ENCODE peak calls at places on chromosomes 4 and X, in five cellular contexts. One of them, this sample, is unnamed.

GRCh38 chrX:82362550-82362949 is 1145.5 kb upstream of the POU3F4 start:
- DNase-seq in NB4: no peak
- DNase-seq in aorta: no peak
- DNase-seq in fibroblast of lung: no peak
- DNase-seq in kidney epithelial cell: no peak
- DNase-seq in this sample: no peak

GRCh38 chr4:130335417-130336194 is 1239.7 kb downstream of the C4orf33 start:
- DNase-seq in kidney epithelial cell: no peak
- DNase-seq in aorta: no peak
- DNase-seq in fibroblast of lung: no peak
- DNase-seq in NB4: no peak
- DNase-seq in this sample: peak

GRCh38 chrX:64894454-64895038 is 81.7 kb downstream of the ZC4H2 start:
- DNase-seq in NB4: peak
- DNase-seq in fibroblast of lung: no peak
- DNase-seq in kidney epithelial cell: no peak
- DNase-seq in aorta: no peak
- DNase-seq in this sample: no peak

GRCh38 chr4:140851032-140851636 is 94.9 kb upstream of the TBC1D9 start:
- DNase-seq in fibroblast of lung: peak
- DNase-seq in aorta: no peak
- DNase-seq in NB4: peak
- DNase-seq in kidney epithelial cell: peak
- DNase-seq in this sample: no peak

GRCh38 chr4:180380733-180381132 is 1862.5 kb upstream of the TENM3 start:
- DNase-seq in aorta: no peak
- DNase-seq in kidney epithelial cell: peak
- DNase-seq in NB4: peak
- DNase-seq in fibroblast of lung: peak
- DNase-seq in this sample: no peak

GRCh38 chr4:165489786-165490185 is 111.0 kb downstream of the CPE start:
- DNase-seq in aorta: no peak
- DNase-seq in fibroblast of lung: no peak
- DNase-seq in kidney epithelial cell: no peak
- DNase-seq in NB4: no peak
- DNase-seq in this sample: no peak

GRCh38 chr4:105022811-105023667 is 123.6 kb upstream of the TET2 start:
- DNase-seq in fibroblast of lung: peak
- DNase-seq in aorta: no peak
- DNase-seq in NB4: peak
- DNase-seq in kidney epithelial cell: no peak
- DNase-seq in this sample: peak

GRCh38 chrX:1876041-1876440 is 261.2 kb downstream of the ASMT start:
- DNase-seq in NB4: no peak
- DNase-seq in kidney epithelial cell: no peak
- DNase-seq in fibroblast of lung: no peak
- DNase-seq in aorta: no peak
- DNase-seq in this sample: no peak

GRCh38 chrX:11429543-11430085 is 136.4 kb downstream of the AMELX start:
- DNase-seq in aorta: no peak
- DNase-seq in kidney epithelial cell: no peak
- DNase-seq in fibroblast of lung: no peak
- DNase-seq in NB4: no peak
- DNase-seq in this sample: no peak

GRCh38 chr4:47612116-47613023 is 127.3 kb downstream of the ATP10D start:
- DNase-seq in fibroblast of lung: no peak
- DNase-seq in kidney epithelial cell: no peak
- DNase-seq in aorta: no peak
- DNase-seq in NB4: no peak
- DNase-seq in this sample: no peak

GRCh38 chr4:16269742-16270522 is 43.7 kb upstream of the TAPT1 start:
- DNase-seq in NB4: peak
- DNase-seq in fibroblast of lung: peak
- DNase-seq in kidney epithelial cell: no peak
- DNase-seq in aorta: no peak
- DNase-seq in this sample: no peak

GRCh38 chr4:147396105-147396504 is 84.8 kb upstream of the EDNRA start:
- DNase-seq in fibroblast of lung: no peak
- DNase-seq in aorta: no peak
- DNase-seq in NB4: no peak
- DNase-seq in kidney epithelial cell: no peak
- DNase-seq in this sample: no peak

GRCh38 chr4:26308573-26308972 is 12.2 kb upstream of the RBPJ start:
- DNase-seq in NB4: no peak
- DNase-seq in aorta: no peak
- DNase-seq in fibroblast of lung: no peak
- DNase-seq in kidney epithelial cell: no peak
- DNase-seq in this sample: no peak

GRCh38 chrX:4622768-4623167 is 909.3 kb upstream of the PRKX start:
- DNase-seq in kidney epithelial cell: no peak
- DNase-seq in aorta: no peak
- DNase-seq in NB4: no peak
- DNase-seq in fibroblast of lung: no peak
- DNase-seq in this sample: no peak

GRCh38 chr4:182277402-182277801 is 34.2 kb downstream of the TENM3 start:
- DNase-seq in fibroblast of lung: no peak
- DNase-seq in aorta: no peak
- DNase-seq in kidney epithelial cell: no peak
- DNase-seq in NB4: no peak
- DNase-seq in this sample: no peak

GRCh38 chr4:152038238-152038637 is 277.4 kb upstream of the GATB start:
- DNase-seq in aorta: no peak
- DNase-seq in kidney epithelial cell: no peak
- DNase-seq in fibroblast of lung: peak
- DNase-seq in NB4: no peak
- DNase-seq in this sample: no peak

GRCh38 chr4:38860788-38861424 is 4.3 kb upstream of the TLR6 start:
- DNase-seq in fibroblast of lung: peak
- DNase-seq in kidney epithelial cell: no peak
- DNase-seq in NB4: peak
- DNase-seq in aorta: no peak
- DNase-seq in this sample: no peak

GRCh38 chr4:172858731-172859230 is 309.8 kb upstream of the GALNT7 start:
- DNase-seq in kidney epithelial cell: no peak
- DNase-seq in fibroblast of lung: peak
- DNase-seq in aorta: no peak
- DNase-seq in NB4: no peak
- DNase-seq in this sample: no peak

GRCh38 chrX:135185795-135186443 is 14.7 kb upstream of the CT55 start:
- DNase-seq in aorta: no peak
- DNase-seq in NB4: peak
- DNase-seq in kidney epithelial cell: no peak
- DNase-seq in fibroblast of lung: peak
- DNase-seq in this sample: no peak

GRCh38 chr4:7447236-7447635 is 12.5 kb upstream of the PSAPL1 start:
- DNase-seq in kidney epithelial cell: no peak
- DNase-seq in fibroblast of lung: no peak
- DNase-seq in NB4: no peak
- DNase-seq in aorta: no peak
- DNase-seq in this sample: no peak

GRCh38 chr4:185782523-185782922 is 29.5 kb downstream of the SORBS2 start:
- DNase-seq in kidney epithelial cell: no peak
- DNase-seq in aorta: no peak
- DNase-seq in NB4: no peak
- DNase-seq in fibroblast of lung: peak
- DNase-seq in this sample: no peak

GRCh38 chrX:55007633-55008032 is 7.5 kb downstream of the APEX2 start:
- DNase-seq in kidney epithelial cell: no peak
- DNase-seq in fibroblast of lung: peak
- DNase-seq in NB4: no peak
- DNase-seq in aorta: no peak
- DNase-seq in this sample: no peak

GRCh38 chrX:24248042-24248441 is 65.8 kb downstream of the SUPT20HL2 start:
- DNase-seq in fibroblast of lung: no peak
- DNase-seq in kidney epithelial cell: no peak
- DNase-seq in NB4: no peak
- DNase-seq in aorta: no peak
- DNase-seq in this sample: no peak

GRCh38 chrX:13387656-13388421 is 68.0 kb upstream of the ATXN3L start:
- DNase-seq in fibroblast of lung: no peak
- DNase-seq in NB4: peak
- DNase-seq in aorta: no peak
- DNase-seq in kidney epithelial cell: no peak
- DNase-seq in this sample: no peak

DNA sequence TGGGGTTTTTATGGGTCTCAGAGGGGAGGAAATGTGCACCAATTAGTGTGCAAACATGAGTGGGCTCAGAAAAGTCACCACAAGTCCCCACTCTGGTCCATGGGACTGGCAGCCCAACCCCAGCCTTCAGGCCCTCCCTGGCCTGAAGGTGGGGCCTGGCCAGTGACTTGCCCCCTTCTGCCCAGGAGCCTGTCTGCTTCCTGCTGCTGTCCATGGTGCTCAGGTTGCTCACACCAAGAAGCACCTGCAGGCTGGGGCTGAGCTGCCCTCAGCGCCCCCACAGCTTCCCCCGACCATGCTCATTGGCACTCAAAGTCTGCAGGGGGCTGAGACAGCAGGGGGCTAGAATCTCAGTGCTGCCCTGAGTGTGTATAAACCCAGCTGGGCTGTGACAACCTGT is 30.6 kb upstream of the GC start:
- DNase-seq in NB4: peak
- DNase-seq in aorta: no peak
- DNase-seq in fibroblast of lung: no peak
- DNase-seq in kidney epithelial cell: no peak
- DNase-seq in this sample: no peak
- H3K4me3 ChIP-seq in NB4: no peak
- H3K4me3 ChIP-seq in aorta: no peak
- H3K4me3 ChIP-seq in fibroblast of lung: no peak
- H3K4me3 ChIP-seq in kidney epithelial cell: no peak
- H3K4me3 ChIP-seq in this sample: no peak

GRCh38 chr4:129146639-129147038 is 50.7 kb downstream of the C4orf33 start:
- DNase-seq in aorta: no peak
- DNase-seq in kidney epithelial cell: no peak
- DNase-seq in fibroblast of lung: no peak
- DNase-seq in NB4: no peak
- DNase-seq in this sample: no peak
- H3K4me3 ChIP-seq in aorta: no peak
- H3K4me3 ChIP-seq in kidney epithelial cell: no peak
- H3K4me3 ChIP-seq in fibroblast of lung: no peak
- H3K4me3 ChIP-seq in NB4: no peak
- H3K4me3 ChIP-seq in this sample: no peak

GRCh38 chr4:10303291-10303690 is 153.9 kb downstream of the ZNF518B start:
- DNase-seq in NB4: no peak
- DNase-seq in kidney epithelial cell: no peak
- DNase-seq in aorta: no peak
- DNase-seq in fibroblast of lung: no peak
- DNase-seq in this sample: no peak
- H3K4me3 ChIP-seq in NB4: no peak
- H3K4me3 ChIP-seq in kidney epithelial cell: no peak
- H3K4me3 ChIP-seq in aorta: no peak
- H3K4me3 ChIP-seq in fibroblast of lung: no peak
- H3K4me3 ChIP-seq in this sample: no peak

GRCh38 chr4:174210354-174210753 is 73.1 kb downstream of the FBXO8 start:
- DNase-seq in fibroblast of lung: no peak
- DNase-seq in NB4: peak
- DNase-seq in kidney epithelial cell: no peak
- DNase-seq in aorta: no peak
- DNase-seq in this sample: no peak

GRCh38 chr4:174211611-174212044 is 71.8 kb downstream of the FBXO8 start:
- DNase-seq in kidney epithelial cell: no peak
- DNase-seq in fibroblast of lung: no peak
- DNase-seq in NB4: no peak
- DNase-seq in aorta: no peak
- DNase-seq in this sample: no peak

GRCh38 chr4:174210952-174211490 is 72.4 kb downstream of the FBXO8 start:
- DNase-seq in kidney epithelial cell: no peak
- DNase-seq in fibroblast of lung: no peak
- DNase-seq in NB4: no peak
- DNase-seq in aorta: no peak
- DNase-seq in this sample: no peak

GRCh38 chr4:174207370-174207769 is 76.1 kb downstream of the FBXO8 start:
- DNase-seq in kidney epithelial cell: no peak
- DNase-seq in NB4: no peak
- DNase-seq in fibroblast of lung: no peak
- DNase-seq in aorta: no peak
- DNase-seq in this sample: no peak

GRCh38 chr4:174209296-174209695 is 74.2 kb downstream of the FBXO8 start:
- DNase-seq in kidney epithelial cell: no peak
- DNase-seq in fibroblast of lung: no peak
- DNase-seq in NB4: no peak
- DNase-seq in aorta: no peak
- DNase-seq in this sample: no peak
- H3K4me3 ChIP-seq in kidney epithelial cell: no peak
- H3K4me3 ChIP-seq in fibroblast of lung: no peak
- H3K4me3 ChIP-seq in NB4: no peak
- H3K4me3 ChIP-seq in aorta: no peak
- H3K4me3 ChIP-seq in this sample: no peak

GRCh38 chrX:39613508-39613921 is 484.2 kb downstream of the BCOR start:
- DNase-seq in aorta: no peak
- DNase-seq in kidney epithelial cell: peak
- DNase-seq in fibroblast of lung: no peak
- DNase-seq in NB4: no peak
- DNase-seq in this sample: no peak
- H3K4me3 ChIP-seq in aorta: no peak
- H3K4me3 ChIP-seq in kidney epithelial cell: no peak
- H3K4me3 ChIP-seq in fibroblast of lung: no peak
- H3K4me3 ChIP-seq in NB4: no peak
- H3K4me3 ChIP-seq in this sample: no peak

DNA sequence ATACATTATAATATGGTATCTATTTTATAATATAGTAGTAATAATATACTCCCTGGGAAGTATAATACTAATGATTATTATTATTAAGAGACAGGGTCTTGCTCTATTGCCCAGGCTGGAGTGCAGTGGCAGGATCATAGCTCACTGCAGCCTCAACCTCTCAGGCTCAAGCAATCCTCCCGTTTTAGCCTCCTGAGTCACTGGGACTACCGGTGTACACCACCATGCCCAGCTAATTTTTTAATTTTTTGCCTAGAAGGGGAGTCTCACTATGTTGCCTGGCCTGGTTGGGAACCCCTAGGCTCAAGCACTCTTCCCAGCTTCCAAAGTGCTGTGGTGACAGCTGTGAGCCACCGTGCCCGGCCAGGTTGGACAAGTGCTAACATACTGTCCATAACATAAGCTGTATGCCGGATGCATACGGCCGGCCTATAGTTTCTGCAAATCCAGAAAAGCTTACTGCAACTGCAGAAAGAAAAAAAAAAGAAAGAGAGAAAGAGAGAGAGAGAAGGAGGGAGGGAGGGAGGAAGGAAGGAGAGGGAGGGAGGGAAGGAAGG is 94.2 kb upstream of the PPP2R3B start:
- DNase-seq in kidney epithelial cell: no peak
- DNase-seq in fibroblast of lung: no peak
- DNase-seq in aorta: no peak
- DNase-seq in NB4: no peak
- DNase-seq in this sample: no peak
- H3K4me3 ChIP-seq in kidney epithelial cell: no peak
- H3K4me3 ChIP-seq in fibroblast of lung: no peak
- H3K4me3 ChIP-seq in aorta: no peak
- H3K4me3 ChIP-seq in NB4: no peak
- H3K4me3 ChIP-seq in this sample: no peak

DNA sequence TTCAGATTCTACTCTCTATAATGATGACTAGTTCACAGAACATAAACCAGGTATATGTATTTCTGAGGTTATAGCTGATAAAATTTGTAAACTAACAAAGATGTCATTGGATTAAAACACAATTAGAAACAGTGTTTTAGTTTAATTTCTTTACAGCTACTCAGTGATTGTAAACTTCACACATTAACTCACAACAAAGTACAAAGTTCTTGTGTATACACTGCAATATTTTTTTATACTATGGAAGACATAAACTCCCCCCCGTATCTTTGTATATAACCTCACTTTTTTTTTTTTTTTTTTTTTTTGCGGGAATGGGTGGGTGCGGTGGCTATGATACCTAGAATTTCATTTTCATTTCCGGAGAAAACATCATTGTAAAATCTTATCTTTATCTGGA is 1043.2 kb downstream of the PCDH18 start:
- DNase-seq in fibroblast of lung: no peak
- DNase-seq in kidney epithelial cell: no peak
- DNase-seq in aorta: no peak
- DNase-seq in NB4: no peak
- DNase-seq in this sample: no peak
- H3K4me3 ChIP-seq in fibroblast of lung: no peak
- H3K4me3 ChIP-seq in kidney epithelial cell: no peak
- H3K4me3 ChIP-seq in aorta: no peak
- H3K4me3 ChIP-seq in NB4: no peak
- H3K4me3 ChIP-seq in this sample: no peak

This sample was measured in left lung.